ENCODE peak calls at places on chromosome 13, in ten cellular contexts. Y is T-helper 9 cell; I is WTC11; G is stimulated activated CD4-positive, alpha-beta T cell treated with anti-CD3 and anti-CD28 coated beads, TNF-alpha, amount 100 ng/mL, for 4 hours; R is T-helper 2 cell treated with Interferon-gamma antibody and Interleukin-4, amounts not matched to agents 5 μg/mL and 100 μg/mL, for 36 hours; J is memory B cell; P is mesothelial cell of epicardium; V is Ammon's horn; A is tibial artery; K is NCI-H82. O is an unnamed sample.

GRCh38 chr13:51825165-51825592 is 19.8 kb downstream of the TMEM272 start:
- DNase-seq in G (no peak), R (peak), A (no peak), K (no peak), V (no peak), P (no peak), J (no peak), Y (no peak), I (no peak), O (no peak)

GRCh38 chr13:37453246-37453645 is 145.3 kb downstream of the POSTN start:
- DNase-seq in K (no peak), G (no peak), Y (no peak), R (no peak), I (no peak), V (no peak), P (no peak), J (no peak), A (no peak), O (no peak)

GRCh38 chr13:67100723-67101122 is 129.4 kb downstream of the PCDH9 start:
- DNase-seq in J (no peak), P (no peak), K (no peak), R (no peak), V (no peak), G (no peak), Y (no peak), A (no peak), I (no peak), O (no peak)

GRCh38 chr13:99356216-99357089 is 49.3 kb upstream of the GPR183 start:
- DNase-seq in Y (peak), G (no peak), P (no peak), R (peak), A (peak), V (peak), K (no peak), I (no peak), J (peak), O (peak)

GRCh38 chr13:52029569-52029968 is 5.1 kb downstream of the UTP14C start:
- DNase-seq in J (no peak), I (no peak), V (no peak), Y (no peak), G (no peak), P (no peak), K (no peak), A (no peak), R (no peak), O (no peak)

GRCh38 chr13:35953537-35954206 is 177.5 kb downstream of the DCLK1 start:
- DNase-seq in V (peak), K (peak), A (peak), J (no peak), G (no peak), Y (no peak), P (no peak), R (no peak), I (peak), O (no peak)

GRCh38 chr13:80962855-80963254 is 621.9 kb upstream of the SPRY2 start:
- DNase-seq in V (no peak), R (no peak), J (no peak), A (no peak), Y (no peak), K (no peak), G (no peak), I (no peak), P (no peak), O (no peak)

GRCh38 chr13:83065136-83065535 is 817.1 kb downstream of the SLITRK1 start:
- DNase-seq in R (no peak), K (no peak), G (no peak), A (peak), V (peak), Y (no peak), I (no peak), J (no peak), P (no peak), O (no peak)

GRCh38 chr13:77387607-77388200 is 60.8 kb upstream of the MYCBP2 start:
- DNase-seq in P (no peak), J (no peak), K (no peak), I (no peak), G (no peak), Y (no peak), R (no peak), A (peak), V (no peak), O (no peak)

GRCh38 chr13:59356607-59357006 is 807.1 kb downstream of the DIAPH3 start:
- DNase-seq in G (no peak), P (no peak), Y (no peak), K (no peak), A (peak), V (no peak), I (no peak), J (no peak), R (no peak), O (no peak)

GRCh38 chr13:50576156-50576555 is 267.3 kb downstream of the DLEU7 start:
- DNase-seq in V (no peak), J (no peak), P (no peak), G (no peak), I (no peak), K (no peak), R (no peak), Y (no peak), A (no peak), O (no peak)

GRCh38 chr13:30346159-30346788 is 38.9 kb upstream of the KATNAL1 start:
- DNase-seq in P (no peak), R (peak), K (no peak), I (no peak), V (no peak), J (no peak), G (peak), A (no peak), Y (peak), O (peak)

GRCh38 chr13:80945328-80945727 is 604.4 kb upstream of the SPRY2 start:
- DNase-seq in A (no peak), Y (no peak), I (peak), J (no peak), P (no peak), R (no peak), G (no peak), K (peak), V (peak), O (no peak)

GRCh38 chr13:43258771-43259170 is 235.4 kb downstream of the DNAJC15 start:
- DNase-seq in J (no peak), G (no peak), R (no peak), I (no peak), A (no peak), Y (no peak), K (no peak), P (no peak), V (no peak), O (no peak)

GRCh38 chr13:40271511-40271910 is 394.9 kb downstream of the FOXO1 start:
- DNase-seq in G (no peak), A (peak), J (no peak), R (no peak), Y (no peak), P (no peak), I (peak), V (peak), K (no peak), O (no peak)

GRCh38 chr13:44243198-44243852 is 130.3 kb upstream of the SERP2 start:
- DNase-seq in R (peak), J (no peak), P (no peak), K (peak), Y (no peak), I (peak), V (peak), G (no peak), A (no peak), O (no peak)

GRCh38 chr13:109672545-109672944 is 113.8 kb downstream of the IRS2 start:
- DNase-seq in G (no peak), K (no peak), J (no peak), P (no peak), Y (no peak), R (no peak), I (no peak), A (no peak), V (no peak), O (no peak)